ENCODE peak calls at places on chromosomes 13 and 19, in ten cellular contexts. H is tibial artery; D is right atrium auricular region; T is testis; Z is aorta; V is sigmoid colon; U is GM23248; K is breast epithelium; L is CD8-positive, alpha-beta T cell; J is hepatocyte. O is an unnamed sample. For H3K4me1, the result is how much of the 10 kb centered on the place peaks cover.

GRCh38 chr19:39307233-39307821 is 11.1 kb downstream of the IFNL1 start:
- DNase-seq in H (peak), D (no peak), T (no peak), U (peak), Z (peak), K (no peak), J (peak), V (peak), L (no peak), O (no peak)

GRCh38 chr13:105814219-105814901 is 721.1 kb downstream of the EFNB2 start:
- DNase-seq in J (no peak), H (no peak), T (no peak), D (no peak), K (no peak), V (no peak), U (no peak), Z (no peak), L (no peak), O (peak)

GRCh38 chr13:76854894-76855293 is 31.3 kb downstream of the KCTD12 start:
- DNase-seq in D (no peak), L (no peak), H (no peak), T (no peak), Z (no peak), J (no peak), V (no peak), U (peak), K (no peak), O (no peak)

GRCh38 chr13:83508905-83509304 is 373.4 kb downstream of the SLITRK1 start:
- DNase-seq in T (no peak), U (no peak), L (no peak), H (no peak), J (no peak), Z (no peak), K (no peak), D (no peak), V (no peak), O (no peak)

GRCh38 chr13:41590122-41590521 is 132.8 kb downstream of the RGCC start:
- DNase-seq in L (no peak), T (no peak), Z (no peak), D (no peak), K (no peak), U (no peak), J (no peak), H (no peak), V (no peak), O (no peak)

GRCh38 chr13:43239441-43239840 is 216.1 kb downstream of the DNAJC15 start:
- DNase-seq in Z (no peak), V (no peak), J (no peak), L (no peak), K (no peak), U (peak), H (no peak), T (no peak), D (no peak), O (no peak)

GRCh38 chr19:2326699-2327360 is 1.6 kb downstream of the LSM7 start:
- DNase-seq in L (no peak), V (no peak), J (no peak), H (no peak), K (no peak), D (no peak), Z (no peak), T (no peak), U (peak), O (no peak)

GRCh38 chr13:58994077-58994476 is 1169.7 kb downstream of the DIAPH3 start:
- DNase-seq in Z (no peak), L (no peak), U (no peak), J (no peak), H (no peak), K (no peak), D (no peak), T (no peak), V (no peak), O (no peak)

GRCh38 chr13:83515267-83515666 is 367.0 kb downstream of the SLITRK1 start:
- DNase-seq in H (no peak), V (no peak), U (peak), K (no peak), Z (no peak), L (no peak), D (no peak), J (no peak), T (no peak), O (no peak)

GRCh38 chr13:34698953-34699352 is 243.1 kb upstream of the NBEA start:
- DNase-seq in D (no peak), J (no peak), V (no peak), U (peak), K (no peak), H (no peak), L (no peak), Z (no peak), T (no peak), O (no peak)

GRCh38 chr13:97977376-97977705 is 23.9 kb downstream of the IPO5 start:
- DNase-seq in V (no peak), Z (no peak), J (no peak), H (no peak), T (no peak), D (no peak), U (no peak), L (no peak), K (no peak), O (no peak)

GRCh38 chr13:78247362-78247761 is 328.7 kb upstream of the EDNRB start:
- DNase-seq in K (no peak), T (no peak), L (no peak), J (no peak), Z (no peak), H (no peak), U (no peak), D (no peak), V (no peak), O (peak)

GRCh38 chr13:32001392-32001768 is 30.2 kb upstream of the FRY start:
- DNase-seq in D (no peak), H (no peak), Z (no peak), K (no peak), V (no peak), T (no peak), U (peak), L (no peak), J (peak), O (peak)

GRCh38 chr13:23469901-23470525 is 36.5 kb upstream of the SACS start:
- DNase-seq in V (no peak), U (peak), K (no peak), D (no peak), Z (no peak), T (no peak), L (no peak), H (no peak), J (peak), O (peak)

GRCh38 chr19:42092350-42092749 is 16.4 kb downstream of the ZNF574 start:
- DNase-seq in K (no peak), T (no peak), V (no peak), Z (no peak), J (no peak), L (no peak), D (no peak), U (peak), H (no peak), O (peak)

GRCh38 chr13:37618554-37618953 is 20.0 kb upstream of the POSTN start:
- DNase-seq in U (peak), H (no peak), L (no peak), D (no peak), Z (no peak), T (no peak), J (no peak), V (no peak), K (no peak), O (no peak)

GRCh38 chr13:50463662-50464061 is 379.8 kb downstream of the DLEU7 start:
- DNase-seq in H (no peak), V (no peak), D (no peak), Z (no peak), L (no peak), J (no peak), T (no peak), K (no peak), U (no peak), O (no peak)

GRCh38 chr19:5225486-5226345 is 114.9 kb downstream of the PTPRS start:
- DNase-seq in Z (no peak), V (no peak), T (no peak), L (no peak), K (no peak), D (no peak), J (no peak), H (no peak), U (peak), O (peak)

GRCh38 chr19:41369769-41370168 is 5.8 kb upstream of the B9D2 start:
- DNase-seq in J (no peak), D (no peak), L (no peak), T (no peak), H (no peak), U (no peak), Z (no peak), K (no peak), V (no peak), O (no peak)

GRCh38 chr13:21063031-21063430 is 1.6 kb upstream of the LATS2 start:
- DNase-seq in J (no peak), V (no peak), U (no peak), K (no peak), T (no peak), D (no peak), L (no peak), Z (no peak), H (no peak), O (no peak)

GRCh38 chr19:36203293-36203692 is 11.2 kb downstream of the ZNF565 start:
- DNase-seq in V (no peak), L (no peak), U (no peak), T (no peak), H (no peak), Z (no peak), D (no peak), J (no peak), K (no peak), O (no peak)

GRCh38 chr19:4575267-4575793 is 15.8 kb upstream of the SEMA6B start:
- DNase-seq in H (no peak), L (no peak), T (peak), U (peak), J (peak), D (peak), K (peak), V (peak), Z (no peak), O (peak)

GRCh38 chr19:57161985-57162544 is 5.2 kb downstream of the DUXA start:
- DNase-seq in J (no peak), K (no peak), T (no peak), H (peak), U (no peak), V (no peak), Z (no peak), D (no peak), L (no peak), O (no peak)

GRCh38 chr13:21058361-21058760 is 3.0 kb downstream of the LATS2 start:
- DNase-seq in J (no peak), Z (no peak), L (no peak), U (peak), D (no peak), H (no peak), T (no peak), V (no peak), K (no peak), O (no peak)

GRCh38 chr13:94419304-94419943 is 60.1 kb downstream of the DCT start:
- DNase-seq in T (no peak), H (no peak), V (no peak), D (no peak), Z (no peak), U (peak), L (no peak), J (no peak), K (no peak), O (no peak)

GRCh38 chr19:8592231-8593009 is 15.2 kb upstream of the MYO1F start:
- DNase-seq in U (peak), V (peak), H (peak), Z (peak), J (peak), D (peak), K (peak), L (peak), T (peak), O (peak)

DNA sequence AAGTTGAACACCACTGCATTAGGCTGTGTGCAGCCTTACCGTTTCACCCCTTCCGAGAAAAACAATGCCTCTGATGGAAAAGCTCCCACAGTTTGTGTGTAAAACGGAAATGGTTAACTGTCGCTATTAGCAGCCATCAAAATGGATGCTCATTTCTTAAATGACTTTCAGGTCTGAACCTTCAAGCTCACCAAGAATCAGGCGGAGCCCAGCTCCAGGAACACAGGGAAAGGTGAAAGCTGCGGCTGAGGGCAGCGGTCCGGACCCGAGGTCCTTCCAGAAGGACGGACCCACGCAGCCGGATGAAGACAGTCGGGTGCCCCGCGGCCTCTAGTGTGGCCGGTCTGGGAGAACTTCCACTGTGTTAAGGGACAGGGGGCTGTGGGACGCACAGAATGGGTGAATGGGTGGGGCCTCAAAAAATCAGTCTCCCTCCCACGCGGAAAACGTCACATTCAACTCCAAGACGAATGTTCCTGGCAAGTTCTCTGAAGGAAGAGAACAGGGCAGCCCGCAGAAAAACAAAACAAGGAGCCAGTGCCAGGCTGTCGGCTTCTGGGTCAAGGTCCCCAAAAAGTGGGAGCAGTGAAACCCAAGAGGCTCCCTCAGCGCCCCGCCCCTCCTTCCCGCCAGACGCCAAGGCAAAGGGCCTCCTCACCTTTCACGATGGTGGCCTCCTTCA is 4.9 kb downstream of the IRS2 start:
- DNase-seq in V (no peak), Z (no peak), J (no peak), K (no peak), L (no peak), H (peak), D (no peak), U (peak), T (peak), O (no peak)
- H3K27ac ChIP-seq in V (peak), Z (peak), J (no peak), K (peak), L (no peak), H (peak), D (peak), U (no peak), T (peak), O (no peak)

GRCh38 chr13:29575098-29575497 is 20.4 kb downstream of the SLC7A1 start:
- DNase-seq in T (no peak), H (no peak), L (no peak), Z (no peak), K (no peak), U (no peak), J (no peak), V (no peak), D (no peak), O (no peak)
- H3K4me1 ChIP-seq in T (under half), H (under half), L (under half), Z (under half), K (under half), U (half or more), J (under half), V (under half), D (under half), O (under half)

GRCh38 chr19:47391510-47392223 is 27.7 kb downstream of the MEIS3 start:
- DNase-seq in H (peak), L (peak), U (peak), Z (peak), T (peak), D (peak), V (peak), J (peak), K (peak), O (peak)
- H3K27ac ChIP-seq in H (no peak), L (no peak), U (no peak), Z (no peak), T (no peak), D (no peak), V (no peak), J (no peak), K (no peak), O (no peak)

GRCh38 chr19:12720296-12720695 is 3.4 kb downstream of the TNPO2 start:
- DNase-seq in K (no peak), U (no peak), Z (no peak), T (no peak), D (no peak), J (no peak), V (no peak), H (no peak), L (no peak), O (no peak)
- H3K4me1 ChIP-seq in K (under half), U (under half), Z (under half), T (under half), D (under half), J (under half), V (under half), H (under half), L (under half), O (under half)

DNA sequence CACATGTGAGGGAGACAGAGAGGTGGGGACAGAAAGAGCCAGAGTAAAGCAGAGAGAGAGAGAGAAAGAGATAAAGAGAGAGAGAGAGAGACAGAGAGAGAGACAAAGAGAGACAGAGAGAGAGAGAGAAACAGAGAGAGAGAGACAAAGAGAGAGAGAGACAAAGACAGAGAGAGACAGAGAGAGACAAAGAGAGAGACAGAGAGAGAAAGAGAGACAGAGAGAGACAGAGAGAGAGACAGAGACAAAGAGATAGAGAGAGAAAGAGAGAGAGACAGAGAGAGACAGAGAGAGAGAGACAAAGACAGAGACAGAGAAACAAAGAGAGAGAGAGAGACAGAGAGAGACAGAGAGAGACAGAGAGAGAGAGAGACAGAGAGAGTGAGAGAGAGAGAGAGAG is 4.2 kb upstream of the TTYH1 start:
- DNase-seq in D (no peak), K (no peak), Z (no peak), U (no peak), L (no peak), V (no peak), J (no peak), T (no peak), H (no peak), O (no peak)
- H3K27ac ChIP-seq in D (no peak), K (no peak), Z (no peak), U (no peak), L (no peak), V (no peak), J (no peak), T (no peak), H (no peak), O (no peak)

GRCh38 chr13:79385694-79386093 is 20.4 kb downstream of the RBM26 start:
- DNase-seq in T (no peak), V (no peak), H (no peak), K (no peak), U (peak), J (no peak), L (no peak), D (no peak), Z (no peak), O (no peak)
- H3K4me1 ChIP-seq in T (under half), V (under half), H (under half), K (under half), U (under half), J (under half), L (half or more), D (under half), Z (under half), O (under half)

DNA sequence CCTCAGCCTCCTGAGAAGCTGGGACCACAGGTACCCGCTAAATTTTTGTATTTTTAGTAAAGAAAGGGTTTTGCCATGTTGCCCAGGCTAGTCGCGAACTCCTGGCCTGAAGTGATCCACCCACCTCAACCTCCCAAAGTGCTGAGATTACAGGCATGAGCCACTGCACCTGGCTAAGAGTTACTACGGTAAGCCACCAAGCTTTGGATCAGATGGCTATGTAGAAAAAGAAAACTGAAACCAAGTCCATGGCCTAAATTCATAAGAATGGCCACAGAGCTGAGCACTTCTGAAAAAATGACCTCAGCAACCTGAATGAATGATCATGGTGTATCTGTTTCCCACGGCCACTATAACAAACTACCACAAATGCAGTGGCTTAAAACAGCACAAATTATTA is 9.4 kb downstream of the OPA3 start:
- DNase-seq in J (no peak), D (no peak), V (no peak), L (no peak), K (no peak), T (no peak), H (no peak), U (no peak), Z (no peak), O (no peak)
- H3K27ac ChIP-seq in J (no peak), D (peak), V (peak), L (no peak), K (no peak), T (no peak), H (no peak), U (no peak), Z (no peak), O (no peak)

O was measured in SJCRH30.